ENCODE peak calls at places on chromosomes 7 and 10, in five cellular contexts. L is activated naive CD4-positive, alpha-beta T cell treated with anti-CD3 and anti-CD28 coated beads, Interleukin-2, amount 50 U/mL, for 72 hours; Q is natural killer cell; H is stimulated activated naive CD8-positive, alpha-beta T cell treated with anti-CD3 and anti-CD28 coated beads, Interleukin-15, Interleukin-2, amounts not matched to agents 100 U/mL and 50 U/mL, for 24 hours; C is mucosa of descending colon. O is an unnamed sample.

GRCh38 chr7:33774762-33775523 is 130.4 kb upstream of the BMPER start:
- ATAC-seq in H (no peak), Q (no peak), C (peak; percentile 71), L (no peak), O (peak; percentile 66)

GRCh38 chr10:21166557-21167287 is 269.6 kb upstream of the NEBL start:
- ATAC-seq in L (no peak), Q (no peak), C (peak; percentile 82), H (no peak), O (no peak)

GRCh38 chr7:77697535-77697831 is 1.2 kb downstream of the RSBN1L start:
- ATAC-seq in L (peak; percentile 10), Q (no peak), C (peak; percentile 32), H (no peak), O (peak; percentile 34)

GRCh38 chr10:122779924-122780323 is 65.7 kb downstream of the CUZD1 start:
- ATAC-seq in C (no peak), Q (no peak), H (no peak), L (no peak), O (no peak)

GRCh38 chr10:7887417-7887816 is 69.1 kb downstream of the TAF3 start:
- ATAC-seq in H (no peak), C (no peak), Q (no peak), L (no peak), O (no peak)

GRCh38 chr7:45524373-45524913 is 49.7 kb upstream of the ADCY1 start:
- ATAC-seq in C (no peak), H (no peak), L (no peak), Q (no peak), O (no peak)

GRCh38 chr7:155590215-155591023 is 44.1 kb upstream of the CNPY1 start:
- ATAC-seq in Q (peak; percentile 69), L (no peak), H (no peak), C (peak; percentile 55), O (no peak)

GRCh38 chr10:119657725-119658124 is 6.5 kb downstream of the BAG3 start:
- ATAC-seq in L (no peak), Q (no peak), C (no peak), H (no peak), O (no peak)

GRCh38 chr7:139626817-139627216 is 103.3 kb downstream of the CLEC2L start:
- ATAC-seq in H (peak; percentile 44), C (no peak), Q (peak; percentile 62), L (peak; percentile 45), O (no peak)

GRCh38 chr10:124129471-124129870 is 36.1 kb upstream of the CHST15 start:
- ATAC-seq in Q (no peak), L (no peak), C (no peak), H (no peak), O (no peak)

GRCh38 chr7:29265208-29265923 is 70.8 kb downstream of the CHN2 start:
- ATAC-seq in L (peak; percentile 82), Q (no peak), C (peak; percentile 19), H (peak; percentile 83), O (peak; percentile 48)

GRCh38 chr10:121998462-121998861 is 9.5 kb downstream of the TACC2 start:
- ATAC-seq in Q (no peak), C (no peak), L (no peak), H (no peak), O (no peak)

O was measured in gastroesophageal sphincter.